ENCODE peak calls at places on chromosomes 1 and 21, in seven cellular contexts. One of them, this sample, is unnamed. For H3K4me1, the result is how much of the 10 kb centered on the place peaks cover.

GRCh38 chr21:35390013-35390776 is 341.1 kb upstream of the RUNX1 start:
- DNase-seq in heart right ventricle: no peak
- DNase-seq in SK-N-SH: peak
- DNase-seq in A549: no peak
- DNase-seq in transverse colon: no peak
- DNase-seq in stomach: peak
- DNase-seq in psoas muscle: no peak
- DNase-seq in this sample: peak

GRCh38 chr1:201023517-201023902 is at the start of gene KIF21B:
- DNase-seq in heart right ventricle: peak
- DNase-seq in stomach: peak
- DNase-seq in SK-N-SH: peak
- DNase-seq in transverse colon: peak
- DNase-seq in psoas muscle: peak
- DNase-seq in A549: peak
- DNase-seq in this sample: peak

GRCh38 chr1:14954210-14954609 is 199.3 kb upstream of the TMEM51 start:
- DNase-seq in heart right ventricle: no peak
- DNase-seq in psoas muscle: no peak
- DNase-seq in SK-N-SH: no peak
- DNase-seq in A549: no peak
- DNase-seq in stomach: no peak
- DNase-seq in transverse colon: no peak
- DNase-seq in this sample: no peak

GRCh38 chr1:151720190-151720953 is 950 bp upstream of the RIIAD1 start:
- DNase-seq in heart right ventricle: no peak
- DNase-seq in psoas muscle: no peak
- DNase-seq in A549: no peak
- DNase-seq in transverse colon: no peak
- DNase-seq in SK-N-SH: no peak
- DNase-seq in stomach: peak
- DNase-seq in this sample: no peak

GRCh38 chr1:50427818-50428779 is 4.9 kb upstream of the DMRTA2 start:
- DNase-seq in heart right ventricle: no peak
- DNase-seq in SK-N-SH: peak
- DNase-seq in A549: no peak
- DNase-seq in transverse colon: no peak
- DNase-seq in psoas muscle: no peak
- DNase-seq in stomach: no peak
- DNase-seq in this sample: no peak

GRCh38 chr1:245166471-245166885 is 11.7 kb downstream of the KIF26B start:
- DNase-seq in stomach: no peak
- DNase-seq in SK-N-SH: peak
- DNase-seq in transverse colon: no peak
- DNase-seq in heart right ventricle: no peak
- DNase-seq in psoas muscle: no peak
- DNase-seq in A549: no peak
- DNase-seq in this sample: no peak

GRCh38 chr1:16173447-16174260 is 17.8 kb upstream of the EPHA2 start:
- DNase-seq in heart right ventricle: no peak
- DNase-seq in SK-N-SH: no peak
- DNase-seq in psoas muscle: no peak
- DNase-seq in transverse colon: peak
- DNase-seq in stomach: peak
- DNase-seq in A549: no peak
- DNase-seq in this sample: no peak

GRCh38 chr1:61076728-61077675 is 5.4 kb upstream of the NFIA start:
- DNase-seq in psoas muscle: peak
- DNase-seq in SK-N-SH: peak
- DNase-seq in A549: peak
- DNase-seq in stomach: peak
- DNase-seq in heart right ventricle: peak
- DNase-seq in transverse colon: peak
- DNase-seq in this sample: peak

GRCh38 chr1:219120625-219121544 is 52.8 kb upstream of the LYPLAL1 start:
- DNase-seq in SK-N-SH: peak
- DNase-seq in psoas muscle: peak
- DNase-seq in heart right ventricle: peak
- DNase-seq in transverse colon: no peak
- DNase-seq in A549: no peak
- DNase-seq in stomach: no peak
- DNase-seq in this sample: peak

GRCh38 chr1:198647055-198647454 is 8.2 kb downstream of the PTPRC start:
- DNase-seq in SK-N-SH: no peak
- DNase-seq in stomach: no peak
- DNase-seq in psoas muscle: no peak
- DNase-seq in heart right ventricle: no peak
- DNase-seq in transverse colon: no peak
- DNase-seq in A549: no peak
- DNase-seq in this sample: no peak

GRCh38 chr1:40784141-40784770 is 669 bp downstream of the KCNQ4 start:
- DNase-seq in A549: no peak
- DNase-seq in psoas muscle: no peak
- DNase-seq in transverse colon: no peak
- DNase-seq in stomach: peak
- DNase-seq in heart right ventricle: no peak
- DNase-seq in SK-N-SH: peak
- DNase-seq in this sample: no peak

GRCh38 chr21:42580076-42580792 is 66.6 kb downstream of the SLC37A1 start:
- DNase-seq in SK-N-SH: no peak
- DNase-seq in transverse colon: peak
- DNase-seq in heart right ventricle: no peak
- DNase-seq in A549: no peak
- DNase-seq in stomach: no peak
- DNase-seq in psoas muscle: no peak
- DNase-seq in this sample: peak

GRCh38 chr1:235821361-235821981 is 45.2 kb downstream of the LYST start:
- DNase-seq in psoas muscle: no peak
- DNase-seq in heart right ventricle: no peak
- DNase-seq in stomach: no peak
- DNase-seq in transverse colon: no peak
- DNase-seq in SK-N-SH: no peak
- DNase-seq in A549: no peak
- DNase-seq in this sample: no peak

GRCh38 chr1:206471993-206472392 is 1.7 kb downstream of the IKBKE start:
- DNase-seq in SK-N-SH: no peak
- DNase-seq in stomach: no peak
- DNase-seq in transverse colon: no peak
- DNase-seq in A549: no peak
- DNase-seq in heart right ventricle: no peak
- DNase-seq in psoas muscle: no peak
- DNase-seq in this sample: no peak

GRCh38 chr1:37325010-37325409 is 149.4 kb upstream of the ZC3H12A start:
- DNase-seq in transverse colon: no peak
- DNase-seq in SK-N-SH: no peak
- DNase-seq in psoas muscle: no peak
- DNase-seq in heart right ventricle: no peak
- DNase-seq in stomach: no peak
- DNase-seq in A549: no peak
- DNase-seq in this sample: no peak

GRCh38 chr1:15028117-15028516 is 125.4 kb upstream of the TMEM51 start:
- DNase-seq in SK-N-SH: no peak
- DNase-seq in psoas muscle: peak
- DNase-seq in transverse colon: no peak
- DNase-seq in A549: no peak
- DNase-seq in heart right ventricle: peak
- DNase-seq in stomach: no peak
- DNase-seq in this sample: peak

GRCh38 chr1:214552174-214552608 is 789 bp upstream of the PTPN14 start:
- DNase-seq in stomach: peak
- DNase-seq in heart right ventricle: peak
- DNase-seq in SK-N-SH: peak
- DNase-seq in A549: peak
- DNase-seq in transverse colon: peak
- DNase-seq in psoas muscle: peak
- DNase-seq in this sample: peak

GRCh38 chr1:157399984-157400382 is 152.3 kb downstream of the FCRL5 start:
- DNase-seq in SK-N-SH: no peak
- DNase-seq in transverse colon: no peak
- DNase-seq in psoas muscle: no peak
- DNase-seq in heart right ventricle: no peak
- DNase-seq in A549: no peak
- DNase-seq in stomach: no peak
- DNase-seq in this sample: no peak

GRCh38 chr1:209383907-209384709 is 199.4 kb upstream of the CAMK1G start:
- DNase-seq in stomach: no peak
- DNase-seq in heart right ventricle: no peak
- DNase-seq in psoas muscle: no peak
- DNase-seq in A549: no peak
- DNase-seq in SK-N-SH: no peak
- DNase-seq in transverse colon: no peak
- DNase-seq in this sample: no peak

GRCh38 chr21:34970126-34970525 is 79.0 kb downstream of the RUNX1 start:
- DNase-seq in transverse colon: no peak
- DNase-seq in stomach: no peak
- DNase-seq in SK-N-SH: no peak
- DNase-seq in A549: no peak
- DNase-seq in heart right ventricle: no peak
- DNase-seq in psoas muscle: no peak
- DNase-seq in this sample: no peak

GRCh38 chr21:44874497-44875331 is 1.2 kb upstream of the PTTG1IP start:
- DNase-seq in heart right ventricle: peak
- DNase-seq in psoas muscle: peak
- DNase-seq in SK-N-SH: no peak
- DNase-seq in stomach: peak
- DNase-seq in transverse colon: peak
- DNase-seq in A549: no peak
- DNase-seq in this sample: peak

GRCh38 chr1:172818841-172819527 is 160.1 kb downstream of the FASLG start:
- DNase-seq in SK-N-SH: no peak
- DNase-seq in A549: no peak
- DNase-seq in heart right ventricle: no peak
- DNase-seq in psoas muscle: no peak
- DNase-seq in transverse colon: peak
- DNase-seq in stomach: no peak
- DNase-seq in this sample: no peak

GRCh38 chr21:26137379-26138060 is 33.0 kb downstream of the APP start:
- DNase-seq in A549: no peak
- DNase-seq in SK-N-SH: no peak
- DNase-seq in psoas muscle: no peak
- DNase-seq in transverse colon: no peak
- DNase-seq in stomach: no peak
- DNase-seq in heart right ventricle: no peak
- DNase-seq in this sample: no peak

GRCh38 chr1:9903801-9904527 is 6.1 kb downstream of the CTNNBIP1 start:
- DNase-seq in A549: no peak
- DNase-seq in psoas muscle: no peak
- DNase-seq in transverse colon: no peak
- DNase-seq in SK-N-SH: no peak
- DNase-seq in stomach: no peak
- DNase-seq in heart right ventricle: no peak
- DNase-seq in this sample: no peak

GRCh38 chr1:228317891-228318810 is 88.5 kb downstream of the TRIM11 start:
- DNase-seq in A549: no peak
- DNase-seq in SK-N-SH: no peak
- DNase-seq in transverse colon: no peak
- DNase-seq in heart right ventricle: no peak
- DNase-seq in stomach: peak
- DNase-seq in psoas muscle: no peak
- DNase-seq in this sample: no peak

GRCh38 chr1:247287460-247287859 is 31.6 kb downstream of the VN1R5 start:
- DNase-seq in heart right ventricle: no peak
- DNase-seq in transverse colon: no peak
- DNase-seq in psoas muscle: no peak
- DNase-seq in SK-N-SH: no peak
- DNase-seq in A549: no peak
- DNase-seq in stomach: no peak
- DNase-seq in this sample: no peak
- TF ChIP-seq CTCF in heart right ventricle: no peak
- TF ChIP-seq CTCF in transverse colon: no peak
- TF ChIP-seq CTCF in psoas muscle: no peak
- TF ChIP-seq CTCF in SK-N-SH: peak
- TF ChIP-seq CTCF in A549: no peak
- TF ChIP-seq CTCF in stomach: no peak
- TF ChIP-seq CTCF in this sample: no peak

GRCh38 chr1:64867266-64867665 is 99.1 kb downstream of the JAK1 start:
- DNase-seq in SK-N-SH: no peak
- DNase-seq in heart right ventricle: no peak
- DNase-seq in psoas muscle: no peak
- DNase-seq in transverse colon: no peak
- DNase-seq in stomach: no peak
- DNase-seq in A549: no peak
- DNase-seq in this sample: no peak
- H3K4me1 ChIP-seq in SK-N-SH: under half
- H3K4me1 ChIP-seq in heart right ventricle: under half
- H3K4me1 ChIP-seq in psoas muscle: under half
- H3K4me1 ChIP-seq in transverse colon: under half
- H3K4me1 ChIP-seq in stomach: under half
- H3K4me1 ChIP-seq in A549: under half
- H3K4me1 ChIP-seq in this sample: under half

DNA sequence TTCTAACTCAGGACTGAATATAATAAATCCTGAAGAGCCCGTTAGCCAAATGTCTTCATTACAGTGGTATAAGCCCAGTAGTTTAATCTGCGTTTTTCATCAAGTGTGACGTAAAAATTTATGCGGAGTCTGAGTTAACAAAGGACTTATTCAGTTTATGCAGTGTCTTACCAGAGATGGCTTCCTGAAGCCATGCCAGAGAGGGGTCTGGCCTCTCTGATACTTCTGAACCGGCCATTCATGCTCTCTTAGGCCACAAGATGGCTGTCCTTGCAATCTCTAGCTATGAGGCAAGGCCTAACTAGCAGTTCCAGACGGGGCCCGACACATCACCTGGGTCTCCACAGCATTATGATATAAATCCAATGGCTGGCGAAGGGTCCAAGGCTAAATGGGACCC is 101.4 kb downstream of the TEX35 start:
- DNase-seq in SK-N-SH: no peak
- DNase-seq in transverse colon: no peak
- DNase-seq in heart right ventricle: no peak
- DNase-seq in psoas muscle: no peak
- DNase-seq in stomach: no peak
- DNase-seq in A549: no peak
- DNase-seq in this sample: no peak
- TF ChIP-seq CTCF in SK-N-SH: no peak
- TF ChIP-seq CTCF in transverse colon: no peak
- TF ChIP-seq CTCF in heart right ventricle: no peak
- TF ChIP-seq CTCF in psoas muscle: no peak
- TF ChIP-seq CTCF in stomach: no peak
- TF ChIP-seq CTCF in A549: no peak
- TF ChIP-seq CTCF in this sample: no peak

GRCh38 chr21:33234618-33235520 is 5.1 kb downstream of the IFNAR2 start:
- DNase-seq in A549: no peak
- DNase-seq in heart right ventricle: no peak
- DNase-seq in transverse colon: no peak
- DNase-seq in stomach: no peak
- DNase-seq in SK-N-SH: no peak
- DNase-seq in psoas muscle: no peak
- DNase-seq in this sample: no peak
- H3K4me1 ChIP-seq in A549: under half
- H3K4me1 ChIP-seq in heart right ventricle: half or more
- H3K4me1 ChIP-seq in transverse colon: under half
- H3K4me1 ChIP-seq in stomach: under half
- H3K4me1 ChIP-seq in SK-N-SH: under half
- H3K4me1 ChIP-seq in psoas muscle: under half
- H3K4me1 ChIP-seq in this sample: under half